ENCODE peak calls at places on chromosome 1, in five cellular contexts. B is GM10248, Y is NCI-H345, L is HTR-8/SVneo, R is lower leg skin. U is an unnamed sample.

GRCh38 chr1:3706651-3707297 is 45.5 kb upstream of the CCDC27 start:
- DNase-seq in B (no peak), Y (no peak), L (no peak), R (no peak), U (no peak)

GRCh38 chr1:37485902-37486679 is 11.7 kb downstream of the ZC3H12A start:
- DNase-seq in B (no peak), Y (no peak), L (no peak), R (peak; percentile 81), U (peak; percentile 76)

GRCh38 chr1:20385630-20386029 is 95.0 kb downstream of the VWA5B1 start:
- DNase-seq in B (no peak), Y (no peak), L (no peak), R (no peak), U (no peak)

GRCh38 chr1:53214541-53214940 is 5.9 kb downstream of the CZIB start:
- DNase-seq in B (no peak), Y (no peak), L (no peak), R (no peak), U (no peak)

GRCh38 chr1:64162151-64162550 is 41.3 kb upstream of the UBE2U start:
- DNase-seq in B (no peak), Y (peak; percentile 54), L (no peak), R (no peak), U (no peak)

GRCh38 chr1:115400891-115401290 is 62.8 kb upstream of the NGF start:
- DNase-seq in B (no peak), Y (no peak), L (no peak), R (no peak), U (no peak)

GRCh38 chr1:226951286-226952120 is 11.4 kb downstream of the COQ8A start:
- DNase-seq in B (no peak), Y (no peak), L (no peak), R (peak; percentile 58), U (no peak)

GRCh38 chr1:3965693-3966092 is 65.6 kb upstream of the C1orf174 start:
- DNase-seq in B (no peak), Y (no peak), L (no peak), R (no peak), U (no peak)

GRCh38 chr1:54614558-54614957 is 8.8 kb downstream of the FAM151A start:
- DNase-seq in B (no peak), Y (no peak), L (no peak), R (peak; percentile 66), U (peak; percentile 17)

GRCh38 chr1:7046314-7046713 is 261.1 kb downstream of the CAMTA1 start:
- DNase-seq in B (no peak), Y (no peak), L (peak; percentile 33), R (peak; percentile 29), U (no peak)

GRCh38 chr1:36248250-36248894 is 24.1 kb downstream of the THRAP3 start:
- DNase-seq in B (no peak), Y (no peak), L (no peak), R (no peak), U (no peak)

GRCh38 chr1:203406446-203407045 is 55.6 kb upstream of the FMOD start:
- DNase-seq in B (no peak), Y (no peak), L (no peak), R (peak; percentile 91), U (peak; percentile 85)

GRCh38 chr1:181135462-181135781 is 46.9 kb downstream of the IER5 start:
- DNase-seq in B (no peak), Y (peak; percentile 7), L (no peak), R (no peak), U (no peak)

GRCh38 chr1:32768110-32768857 is 48.9 kb downstream of the YARS1 start:
- DNase-seq in B (no peak), Y (no peak), L (no peak), R (no peak), U (no peak)